ENCODE peak calls at places on chromosome 11, in five cellular contexts. M, E, N, R and F are unnamed samples.

GRCh38 chr11:3950996-3951662 is 95.7 kb downstream of the STIM1 start:
- DNase-seq in M (no peak), E (no peak), N (no peak), R (no peak), F (no peak)

GRCh38 chr11:71433648-71434450 is 14.3 kb downstream of the DHCR7 start:
- DNase-seq in M (no peak), E (no peak), N (peak; percentile 83), R (peak; percentile 45), F (no peak)

GRCh38 chr11:29018631-29019030 is 910.4 kb downstream of the METTL15 start:
- DNase-seq in M (no peak), E (no peak), N (no peak), R (no peak), F (no peak)

GRCh38 chr11:17767301-17767885 is 32.8 kb downstream of the KCNC1 start:
- DNase-seq in M (no peak), E (no peak), N (peak; percentile 15), R (no peak), F (no peak)

GRCh38 chr11:20013346-20014066 is 146.8 kb downstream of the DBX1 start:
- DNase-seq in M (no peak), E (no peak), N (no peak), R (no peak), F (no peak)

GRCh38 chr11:123405123-123405592 is 24.9 kb upstream of the GRAMD1B start:
- DNase-seq in M (no peak), E (no peak), N (no peak), R (no peak), F (no peak)

GRCh38 chr11:34454308-34455032 is 15.7 kb downstream of the CAT start:
- DNase-seq in M (no peak), E (no peak), N (no peak), R (no peak), F (no peak)

GRCh38 chr11:64859542-64860414 is 15.3 kb upstream of the CDC42BPG start:
- DNase-seq in M (peak; percentile 75), E (no peak), N (no peak), R (no peak), F (peak; percentile 97)

GRCh38 chr11:64876835-64877341 is 1.5 kb downstream of the EHD1 start:
- DNase-seq in M (no peak), E (no peak), N (peak; percentile 54), R (peak; percentile 97), F (no peak)

GRCh38 chr11:121241300-121242176 is 51.0 kb upstream of the SC5D start:
- DNase-seq in M (no peak), E (no peak), N (no peak), R (no peak), F (no peak)

GRCh38 chr11:123145220-123145619 is 49.8 kb downstream of the CLMP start:
- DNase-seq in M (no peak), E (no peak), N (no peak), R (peak; percentile 62), F (no peak)

GRCh38 chr11:72511393-72512047 is 77.2 kb upstream of the CLPB start:
- DNase-seq in M (no peak), E (no peak), N (no peak), R (no peak), F (no peak)

GRCh38 chr11:69876013-69876412 is 56.8 kb upstream of the FGF3 start:
- DNase-seq in M (no peak), E (no peak), N (no peak), R (no peak), F (no peak)

GRCh38 chr11:128573674-128574073 is 13.7 kb downstream of the ETS1 start:
- DNase-seq in M (no peak), E (no peak), N (no peak), R (no peak), F (no peak)

GRCh38 chr11:65445604-65446445 is 23.2 kb downstream of the NEAT1 start:
- DNase-seq in M (no peak), E (no peak), N (peak; percentile 74), R (no peak), F (no peak)

GRCh38 chr11:120424970-120425332 is 86.6 kb upstream of the GRIK4 start:
- DNase-seq in M (no peak), E (no peak), N (peak; percentile 64), R (no peak), F (no peak)

GRCh38 chr11:111697910-111698309 is 68.3 kb downstream of the PPP2R1B start:
- DNase-seq in M (no peak), E (no peak), N (no peak), R (no peak), F (no peak)

GRCh38 chr11:120682866-120683265 is 171.3 kb downstream of the GRIK4 start:
- DNase-seq in M (no peak), E (no peak), N (no peak), R (no peak), F (no peak)

GRCh38 chr11:94310191-94310875 is 6.0 kb downstream of the IZUMO1R start:
- DNase-seq in M (no peak), E (no peak), N (no peak), R (no peak), F (no peak)

GRCh38 chr11:15826826-15827225 is 529.5 kb downstream of the SOX6 start:
- DNase-seq in M (no peak), E (peak; percentile 39), N (peak; percentile 54), R (peak; percentile 45), F (no peak)

GRCh38 chr11:73342633-73343032 is 33.6 kb upstream of the RELT start:
- DNase-seq in M (no peak), E (no peak), N (no peak), R (no peak), F (no peak)

GRCh38 chr11:3109434-3109833 is 52.2 kb upstream of the CARS1 start:
- DNase-seq in M (no peak), E (no peak), N (no peak), R (no peak), F (no peak)

GRCh38 chr11:10908215-10908990 is 50.5 kb upstream of the ZBED5 start:
- DNase-seq in M (no peak), E (no peak), N (no peak), R (peak; percentile 40), F (no peak)

GRCh38 chr11:21707116-21707769 is 485.6 kb upstream of the ANO5 start:
- DNase-seq in M (no peak), E (no peak), N (no peak), R (no peak), F (no peak)

GRCh38 chr11:111733009-111733408 is 33.2 kb downstream of the PPP2R1B start:
- DNase-seq in M (no peak), E (no peak), N (no peak), R (no peak), F (no peak)

GRCh38 chr11:15569626-15570025 is 454.9 kb downstream of the INSC start:
- DNase-seq in M (no peak), E (peak; percentile 25), N (no peak), R (no peak), F (no peak)

DNA sequence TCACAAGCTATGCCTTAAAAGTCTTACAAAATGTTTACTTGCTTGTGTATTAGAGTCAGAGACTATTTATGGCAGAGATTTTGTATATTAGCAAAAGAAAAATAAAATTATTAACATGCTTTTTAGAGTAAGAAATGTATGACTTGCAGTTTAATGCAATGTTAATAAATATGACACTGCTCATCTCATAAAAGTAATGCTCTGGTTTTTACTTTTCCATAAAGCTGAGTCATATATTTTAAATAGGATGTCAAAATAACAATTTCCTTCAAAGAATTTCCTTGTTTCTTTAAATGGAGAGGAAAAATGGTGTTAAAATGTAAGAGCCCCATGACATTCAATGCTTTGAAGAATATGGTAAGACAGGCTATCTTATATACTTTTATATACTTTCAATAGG is 16.3 kb upstream of the RDX start:
- DNase-seq in M (no peak), E (no peak), N (no peak), R (no peak), F (no peak)
- H3K4me3 ChIP-seq in M (no peak overlapping the region), E (no peak overlapping the region), N (no peak overlapping the region), R (no peak overlapping the region), F (no peak overlapping the region)

GRCh38 chr11:61124574-61125309 is 22.5 kb downstream of the CD5 start:
- DNase-seq in M (no peak), E (no peak), N (no peak), R (no peak), F (no peak)

GRCh38 chr11:61123775-61124571 is 21.7 kb downstream of the CD5 start:
- DNase-seq in M (no peak), E (no peak), N (no peak), R (no peak), F (no peak)

GRCh38 chr11:61125310-61125684 is 23.0 kb downstream of the CD5 start:
- DNase-seq in M (no peak), E (no peak), N (no peak), R (no peak), F (no peak)

GRCh38 chr11:61127991-61128390 is 25.7 kb downstream of the CD5 start:
- DNase-seq in M (no peak), E (no peak), N (no peak), R (no peak), F (no peak)

GRCh38 chr11:61126266-61126665 is 24.0 kb downstream of the CD5 start:
- DNase-seq in M (no peak), E (peak; percentile 34), N (no peak), R (no peak), F (no peak)
- TF ChIP-seq CTCF in M (no peak), E (no peak), N (no peak), R (no peak), F (no peak)

DNA sequence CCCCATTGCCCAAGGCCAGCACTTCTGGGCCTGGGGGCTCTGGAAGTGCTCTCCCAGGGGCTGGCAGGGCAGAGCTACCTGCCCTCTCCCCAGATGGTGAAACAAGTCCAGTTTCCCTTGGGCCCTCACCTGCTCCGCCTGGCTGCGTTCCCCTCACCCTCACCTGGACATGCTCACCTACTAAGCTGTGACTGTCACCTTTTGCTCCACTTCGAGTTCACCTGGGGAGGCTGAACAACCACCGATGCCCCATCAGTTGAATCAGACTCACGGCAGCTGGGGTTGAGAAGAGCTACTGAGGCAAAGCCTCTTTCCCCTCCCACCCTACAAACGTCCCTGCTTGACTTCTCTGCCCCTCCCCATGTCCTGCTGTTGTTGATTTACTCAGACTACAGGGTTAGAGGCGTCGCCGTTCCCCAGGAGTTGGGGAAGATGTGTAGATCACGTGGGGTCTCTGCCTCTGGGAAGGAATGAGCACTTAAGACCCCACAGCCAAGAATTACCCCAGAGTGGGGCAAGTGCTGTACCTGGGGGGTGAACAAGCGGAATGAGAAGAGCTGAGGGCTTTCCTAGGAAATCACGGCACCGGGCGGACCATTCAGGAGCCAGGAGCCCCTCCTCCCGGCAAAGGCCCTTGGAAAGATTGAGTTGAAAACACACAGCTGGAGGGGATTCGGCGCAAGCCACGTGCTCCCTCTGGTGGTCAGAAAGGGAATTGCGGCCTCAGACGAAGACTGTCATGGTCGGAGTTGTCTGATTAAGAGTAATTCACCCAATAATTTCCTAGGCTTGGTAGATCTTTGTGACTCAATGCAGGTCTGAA is 7.1 kb downstream of the FXYD2 start:
- DNase-seq in M (peak; percentile 65), E (peak; percentile 91), N (peak; percentile 76), R (peak; percentile 70), F (peak; percentile 59)
- H3K4me3 ChIP-seq in M (no peak overlapping the region), E (peak overlapping the region; percentile 14), N (no peak overlapping the region), R (no peak overlapping the region), F (peak overlapping the region; percentile 25)

DNA sequence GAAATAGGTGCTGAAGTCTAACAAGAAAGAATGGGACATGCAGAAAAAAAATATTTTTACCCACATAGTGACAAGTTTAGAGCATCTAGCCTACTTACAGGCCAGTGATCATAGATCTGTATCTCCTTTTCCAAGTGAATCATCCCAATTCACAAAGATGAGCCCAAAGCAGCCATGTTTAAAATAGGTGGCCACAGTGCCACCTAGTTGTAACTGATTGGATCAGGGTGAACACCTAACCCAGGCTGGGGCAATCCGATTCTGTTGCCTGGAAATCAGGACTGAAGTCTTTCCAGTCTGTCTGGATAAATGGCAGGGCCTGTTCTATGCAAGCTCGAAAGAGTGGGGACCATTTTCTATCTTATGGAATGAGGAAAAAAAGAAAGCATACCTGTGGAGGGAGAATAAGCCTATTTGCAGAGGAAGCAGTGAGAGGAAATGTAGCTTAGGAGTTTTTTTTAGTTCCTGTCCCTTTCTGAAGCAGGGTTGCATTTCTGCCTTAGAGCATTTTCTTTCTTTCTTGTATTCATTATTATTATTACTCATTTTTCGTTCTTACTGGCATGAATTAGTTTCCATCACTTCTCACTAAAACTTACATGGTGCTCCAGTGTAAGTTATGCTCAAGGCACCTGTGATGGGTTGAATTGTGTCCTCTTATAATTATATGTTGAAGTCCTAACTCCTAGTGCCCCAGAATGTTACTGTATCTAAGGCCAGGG is 113.2 kb upstream of the RAG2 start:
- DNase-seq in M (no peak), E (no peak), N (no peak), R (no peak), F (no peak)
- TF ChIP-seq CTCF in M (no peak), E (no peak), N (peak; percentile 32), R (no peak), F (peak; percentile 22)